ENCODE peak calls at places on chromosomes 12 and 14, in seven cellular contexts. A, T, C, K, F, Z and M are unnamed samples.

GRCh38 chr12:120853188-120853587 is 51.0 kb downstream of the SPPL3 start:
- DNase-seq in Z (no peak), A (no peak), K (peak; percentile 60), C (no peak), F (no peak), T (no peak), M (no peak)

GRCh38 chr12:131383291-131383690 is 327.6 kb upstream of the SFSWAP start:
- DNase-seq in Z (no peak), K (no peak), F (no peak), A (no peak), C (no peak), T (no peak), M (no peak)

GRCh38 chr12:43957732-43958131 is 121.9 kb downstream of the TMEM117 start:
- DNase-seq in C (no peak), F (no peak), A (no peak), K (peak; percentile 75), T (peak; percentile 12), Z (peak; percentile 21), M (peak; percentile 8)

GRCh38 chr14:20614038-20614840 is 23.1 kb upstream of the RNASE12 start:
- DNase-seq in K (peak; percentile 51), A (no peak), T (no peak), C (no peak), Z (peak; percentile 49), F (no peak), M (no peak)

GRCh38 chr14:101808020-101808641 is 46.6 kb downstream of the PPP2R5C start:
- DNase-seq in C (no peak), F (no peak), T (peak; percentile 55), Z (peak; percentile 15), K (no peak), A (no peak), M (no peak)

GRCh38 chr12:64036414-64036813 is 185.7 kb downstream of the KICS2 start:
- DNase-seq in C (no peak), F (no peak), Z (no peak), K (peak; percentile 28), A (no peak), T (no peak), M (no peak)

GRCh38 chr12:21828779-21829178 is 54.3 kb upstream of the KCNJ8 start:
- DNase-seq in F (no peak), C (no peak), A (peak; percentile 28), T (no peak), K (peak; percentile 77), Z (no peak), M (no peak)

GRCh38 chr14:61489527-61489926 is 168.1 kb downstream of the PRKCH start:
- DNase-seq in K (peak; percentile 46), A (no peak), T (no peak), Z (no peak), C (no peak), F (no peak), M (no peak)

GRCh38 chr14:63988579-63988978 is 135.8 kb downstream of the SYNE2 start:
- DNase-seq in F (no peak), A (no peak), C (no peak), Z (no peak), K (no peak), T (no peak), M (no peak)

GRCh38 chr12:18998343-18999270 is 130.9 kb upstream of the PLEKHA5 start:
- DNase-seq in Z (no peak), K (peak; percentile 82), C (no peak), T (no peak), F (no peak), A (no peak), M (no peak)

GRCh38 chr12:132583311-132583710 is 27.1 kb downstream of the LRCOL1 start:
- DNase-seq in A (no peak), K (no peak), T (no peak), F (no peak), Z (no peak), C (no peak), M (no peak)

GRCh38 chr12:132651444-132652100 is 33.0 kb downstream of the P2RX2 start:
- DNase-seq in K (no peak), T (no peak), F (no peak), A (no peak), Z (no peak), C (no peak), M (no peak)

GRCh38 chr12:4169522-4169921 is 104.0 kb upstream of the CCND2 start:
- DNase-seq in A (no peak), K (no peak), Z (no peak), F (no peak), T (no peak), C (no peak), M (no peak)

GRCh38 chr12:7907009-7907408 is 29.0 kb downstream of the SLC2A3 start:
- DNase-seq in F (no peak), A (peak; percentile 39), T (peak; percentile 52), Z (peak; percentile 90), C (no peak), K (peak; percentile 66), M (no peak)

GRCh38 chr14:24674204-24674970 is 40.4 kb upstream of the GZMB start:
- DNase-seq in F (no peak), T (no peak), C (no peak), Z (no peak), K (no peak), A (no peak), M (peak; percentile 66)

GRCh38 chr12:124809878-124810277 is 53.8 kb downstream of the SCARB1 start:
- DNase-seq in K (peak; percentile 42), Z (no peak), T (no peak), F (no peak), C (no peak), A (no peak), M (no peak)

GRCh38 chr12:19808371-19808770 is 369.1 kb downstream of the AEBP2 start:
- DNase-seq in K (no peak), F (no peak), T (no peak), Z (no peak), C (no peak), A (no peak), M (no peak)

GRCh38 chr14:67359319-67359774 is 257 bp downstream of the ATP6V1D start:
- DNase-seq in K (peak; percentile 71), F (no peak), Z (peak; percentile 21), C (no peak), A (no peak), T (peak; percentile 16), M (no peak)

GRCh38 chr14:23351681-23352505 is 794 bp downstream of the SLC22A17 start:
- DNase-seq in F (no peak), A (no peak), K (no peak), Z (no peak), C (no peak), T (peak; percentile 28), M (no peak)

DNA sequence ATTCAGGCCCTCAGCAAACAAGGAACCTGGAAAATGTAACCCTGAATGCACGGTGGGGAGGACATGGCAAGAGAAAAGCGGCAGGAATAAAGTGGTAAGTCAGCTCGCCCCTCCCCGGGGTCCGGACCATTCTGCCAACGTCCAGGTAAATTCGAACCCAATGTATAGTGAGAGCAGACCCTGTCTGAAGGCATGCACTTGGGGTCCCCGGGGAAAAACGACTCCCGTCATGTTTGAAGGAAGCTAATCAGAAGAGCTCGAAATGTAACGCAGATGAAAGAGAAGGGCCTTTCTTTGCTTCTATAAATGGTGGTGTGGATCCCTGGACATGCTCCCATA is 193 bp downstream of the ACACB start:
- DNase-seq in C (no peak), T (no peak), F (no peak), Z (no peak), K (no peak), A (no peak), M (no peak)
- H3K4me3 ChIP-seq in C (peak overlapping the region; percentile 7), T (no peak overlapping the region), F (no peak overlapping the region), Z (no peak overlapping the region), K (no peak overlapping the region), A (peak overlapping the region; percentile 21), M (no peak overlapping the region)

DNA sequence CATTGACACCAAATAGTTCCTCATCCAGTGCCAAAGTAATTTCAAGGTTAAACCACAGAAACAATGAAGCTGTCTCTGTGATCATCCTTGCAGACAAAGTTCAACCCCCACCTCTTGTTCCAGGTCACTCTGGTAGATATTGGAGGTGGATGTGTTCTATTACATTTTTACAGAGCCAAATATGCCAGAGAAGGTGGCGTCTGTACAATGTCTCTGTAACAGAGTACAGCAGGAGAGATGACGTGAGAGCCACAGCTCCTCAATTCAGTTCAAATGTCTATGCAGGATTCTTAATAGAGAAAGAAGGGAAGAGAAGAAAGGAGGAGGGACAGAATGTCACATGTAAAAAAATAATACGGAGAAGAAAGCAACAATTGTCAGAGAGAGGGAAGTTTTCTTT is 268.3 kb upstream of the OR4E1 start:
- DNase-seq in C (no peak), A (no peak), T (no peak), K (no peak), F (no peak), Z (no peak), M (no peak)
- H3K4me3 ChIP-seq in C (no peak overlapping the region), A (no peak overlapping the region), T (no peak overlapping the region), K (no peak overlapping the region), F (no peak overlapping the region), Z (no peak overlapping the region), M (no peak overlapping the region)

GRCh38 chr12:57550628-57551549 is 1.0 kb downstream of the KIF5A start:
- DNase-seq in A (no peak), C (no peak), K (no peak), T (no peak), Z (no peak), F (peak; percentile 3), M (no peak)
- H3K4me3 ChIP-seq in A (peak overlapping the region; percentile 49), C (peak overlapping the region; percentile 66), K (no peak overlapping the region), T (peak overlapping the region; percentile 69), Z (no peak overlapping the region), F (no peak overlapping the region), M (no peak overlapping the region)

GRCh38 chr12:45292486-45293195 is 76.7 kb downstream of the ANO6 start:
- DNase-seq in F (no peak), K (peak; percentile 30), A (no peak), Z (no peak), T (no peak), C (no peak), M (no peak)
- H3K4me3 ChIP-seq in F (no peak overlapping the region), K (no peak overlapping the region), A (no peak overlapping the region), Z (no peak overlapping the region), T (no peak overlapping the region), C (no peak overlapping the region), M (no peak overlapping the region)

DNA sequence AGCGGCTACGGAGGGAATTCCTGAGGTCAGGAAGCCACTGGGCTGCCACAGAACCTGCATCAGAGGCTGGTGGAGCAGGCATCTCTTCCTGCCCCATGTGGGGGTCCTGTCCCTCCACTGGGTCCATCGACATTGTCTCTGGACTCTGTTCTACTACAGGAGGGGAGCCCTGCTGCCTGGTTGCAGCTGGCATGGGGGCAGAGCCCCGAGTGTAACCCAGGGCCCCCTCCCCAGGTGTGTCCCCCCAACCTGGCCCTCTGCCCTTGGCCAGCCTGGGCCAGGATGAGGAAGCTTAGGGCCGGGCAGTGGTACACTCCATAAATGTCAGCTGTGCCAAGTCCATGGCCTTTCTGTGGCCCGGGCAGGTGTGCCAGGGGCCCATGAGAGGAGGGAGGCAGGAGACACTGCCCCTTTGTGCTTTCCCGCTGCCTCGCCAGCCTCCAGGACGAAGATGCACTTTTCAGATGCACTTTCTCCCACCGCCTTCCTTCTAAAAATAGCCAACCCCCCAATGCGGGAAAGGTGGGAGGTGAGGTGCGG is 4.0 kb upstream of the EXOC3L4 start:
- DNase-seq in C (no peak), Z (no peak), F (no peak), K (no peak), A (no peak), T (no peak), M (no peak)
- H3K4me3 ChIP-seq in C (peak overlapping the region; percentile 77), Z (peak overlapping the region; percentile 52), F (no peak overlapping the region), K (no peak overlapping the region), A (no peak overlapping the region), T (no peak overlapping the region), M (no peak overlapping the region)